ENCODE peak calls at places on chromosomes 1 and 21, in four cellular contexts. Z, C, P and O are unnamed samples. For H3K9me3, the result is how much of the 10 kb centered on the place peaks cover.

GRCh38 chr1:155184835-155185782 is 11.5 kb downstream of the TRIM46 start:
- DNase-seq in P (no peak), C (peak), Z (no peak), O (peak)

GRCh38 chr1:224637510-224637909 is 21.4 kb downstream of the CNIH3 start:
- DNase-seq in Z (peak), C (no peak), P (no peak), O (no peak)

GRCh38 chr1:11339346-11340247 is 66.6 kb downstream of the UBIAD1 start:
- DNase-seq in C (peak), Z (peak), P (peak), O (peak)

GRCh38 chr1:243261389-243261788 is 5.5 kb downstream of the SDCCAG8 start:
- DNase-seq in Z (no peak), C (no peak), P (no peak), O (no peak)

GRCh38 chr1:216388558-216388957 is 34.7 kb downstream of the USH2A start:
- DNase-seq in Z (no peak), P (peak), C (no peak), O (no peak)

GRCh38 chr21:46080171-46081021 is 17.5 kb upstream of the COL6A2 start:
- DNase-seq in Z (no peak), P (no peak), C (no peak), O (peak)

GRCh38 chr21:16308269-16308668 is 578.5 kb downstream of the USP25 start:
- DNase-seq in P (no peak), Z (peak), C (no peak), O (no peak)

GRCh38 chr1:107993920-107994319 is 28.9 kb upstream of the VAV3 start:
- DNase-seq in C (no peak), Z (no peak), P (no peak), O (no peak)

GRCh38 chr21:35265170-35265877 is 216.2 kb upstream of the RUNX1 start:
- DNase-seq in P (no peak), C (no peak), Z (no peak), O (no peak)

GRCh38 chr1:206734499-206735142 is 36.0 kb upstream of the IL19 start:
- DNase-seq in P (peak), Z (peak), C (peak), O (no peak)

GRCh38 chr1:115429884-115430283 is 91.8 kb upstream of the NGF start:
- DNase-seq in Z (no peak), P (no peak), C (no peak), O (no peak)

GRCh38 chr1:40477680-40478057 is 579 bp downstream of the ZFP69 start:
- DNase-seq in P (no peak), Z (peak), C (peak), O (no peak)

GRCh38 chr1:114152211-114153050 is 1.2 kb downstream of the SYT6 start:
- DNase-seq in P (peak), C (no peak), Z (peak), O (peak)

GRCh38 chr1:28965271-28965870 is 51.0 kb downstream of the EPB41 start:
- DNase-seq in Z (no peak), C (no peak), P (no peak), O (no peak)

GRCh38 chr1:228091084-228091483 is 8.6 kb downstream of the ARF1 start:
- DNase-seq in C (no peak), Z (no peak), P (no peak), O (no peak)
- H3K9me3 ChIP-seq in C (under half), Z (under half), P (under half), O (under half)

GRCh38 chr1:156494309-156494895 is 6.2 kb downstream of the MEF2D start:
- DNase-seq in P (no peak), Z (no peak), C (no peak), O (peak)
- H3K9ac ChIP-seq in P (no peak), Z (no peak), C (peak), O (no peak)

DNA sequence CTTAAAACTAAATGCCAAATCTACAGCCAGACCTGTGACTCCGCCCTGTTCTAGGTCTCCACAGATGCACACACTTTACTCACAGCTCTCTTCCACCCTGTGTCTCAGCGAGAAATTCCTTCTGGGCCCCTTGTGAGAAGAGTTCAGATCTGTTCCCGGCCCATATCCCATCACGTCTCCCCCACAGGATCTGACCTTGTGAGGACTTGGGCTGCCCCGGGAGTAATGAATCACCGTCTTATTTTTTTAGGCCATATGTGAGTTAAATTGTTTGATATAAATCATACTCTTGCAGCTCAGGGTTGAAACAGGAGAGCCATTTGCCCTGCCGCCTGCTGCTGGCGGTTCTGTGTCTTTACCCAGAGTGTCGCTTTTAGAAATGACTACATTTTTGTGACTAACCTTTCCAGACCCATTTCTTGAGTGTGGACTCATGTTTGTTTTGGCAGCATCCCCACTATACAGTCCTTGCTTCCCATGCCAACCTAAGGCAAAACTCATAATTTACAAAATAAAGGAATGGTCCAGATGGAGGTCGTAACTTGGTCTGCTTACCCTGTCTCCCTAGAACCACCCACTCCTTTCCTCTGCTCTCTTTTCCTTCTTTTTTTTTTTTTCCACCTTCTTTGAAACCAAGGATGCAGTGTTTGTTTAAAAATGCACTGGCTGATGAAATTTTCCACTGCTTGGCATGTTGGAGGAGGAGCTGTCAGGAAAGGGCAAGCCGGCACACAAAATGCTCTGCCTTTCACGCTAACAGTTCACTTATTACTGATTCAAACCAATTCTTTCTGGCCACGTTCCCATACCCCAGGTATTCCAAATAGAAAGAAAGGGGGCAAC is 98.0 kb upstream of the C1orf105 start:
- DNase-seq in Z (peak), P (no peak), C (no peak), O (peak)
- H3K4me3 ChIP-seq in Z (peak), P (no peak), C (no peak), O (peak)

DNA sequence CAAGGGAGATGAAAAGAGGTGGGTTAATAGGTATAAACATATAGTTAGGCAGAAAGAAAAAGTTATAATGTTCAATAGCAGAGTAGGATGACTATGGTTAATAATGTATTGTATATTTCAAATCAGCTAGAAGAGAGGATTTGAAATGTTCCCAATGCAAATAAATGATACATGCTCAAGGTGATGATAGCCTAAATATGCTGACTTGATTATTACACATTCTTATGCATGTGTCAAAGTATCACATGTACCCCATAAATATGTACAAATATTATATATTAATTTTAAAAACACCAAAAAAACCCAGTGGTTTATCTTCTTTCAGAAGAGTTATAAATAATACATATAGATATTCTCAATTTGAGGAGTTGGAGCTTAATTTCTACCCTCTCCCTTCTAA is 38.3 kb upstream of the ZSWIM5 start:
- DNase-seq in C (no peak), Z (no peak), P (no peak), O (no peak)
- H3K9me3 ChIP-seq in C (under half), Z (under half), P (under half), O (under half)